ENCODE peak calls at places on chromosomes 12 and 14, in five cellular contexts. G is NCI-H1092 treated with DMSO at 0.1 percent for 48 hours, V is hypothalamus, A is brain microvascular endothelial cell, D is GM04504. L is an unnamed sample.

GRCh38 chr12:106309671-106310313 is 7.3 kb downstream of the TCP11L2 start:
- DNase-seq in A (peak), G (no peak), V (no peak), D (no peak), L (peak)

GRCh38 chr14:90398315-90398811 is 1.5 kb downstream of the CALM1 start:
- DNase-seq in V (no peak), G (peak), A (peak), D (no peak), L (no peak)

GRCh38 chr12:81896771-81897170 is 137.6 kb upstream of the PPFIA2 start:
- DNase-seq in A (peak), D (no peak), G (no peak), V (no peak), L (no peak)

GRCh38 chr12:1911598-1912575 is 6.6 kb downstream of the CACNA2D4 start:
- DNase-seq in D (no peak), G (peak), V (no peak), A (no peak), L (no peak)

GRCh38 chr12:64083285-64084210 is 138.5 kb downstream of the KICS2 start:
- DNase-seq in D (peak), G (no peak), V (no peak), A (peak), L (peak)

GRCh38 chr14:80387563-80387981 is 176.3 kb upstream of the DIO2 start:
- DNase-seq in G (no peak), V (peak), D (no peak), A (no peak), L (no peak)

GRCh38 chr14:85415015-85415712 is 114.8 kb upstream of the FLRT2 start:
- DNase-seq in G (no peak), V (no peak), D (peak), A (peak), L (peak)

GRCh38 chr14:75315143-75315542 is 36.5 kb downstream of the FOS start:
- DNase-seq in A (peak), V (no peak), D (no peak), G (peak), L (peak)

GRCh38 chr12:3152013-3152412 is 74.8 kb downstream of the TSPAN9 start:
- DNase-seq in G (peak), V (no peak), D (no peak), A (peak), L (no peak)

GRCh38 chr12:96392397-96392796 is 7.8 kb downstream of the CDK17 start:
- DNase-seq in G (no peak), V (no peak), D (no peak), A (no peak), L (no peak)

GRCh38 chr14:104370256-104370870 is 209.2 kb upstream of the C14orf180 start:
- DNase-seq in A (no peak), G (peak), D (no peak), V (no peak), L (no peak)

GRCh38 chr14:54175298-54175942 is 218.8 kb upstream of the BMP4 start:
- DNase-seq in A (peak), V (peak), D (peak), G (peak), L (peak)

GRCh38 chr14:51566831-51567582 is 84.7 kb upstream of the FRMD6 start:
- DNase-seq in D (no peak), A (no peak), G (no peak), V (no peak), L (no peak)

GRCh38 chr12:127809236-127809635 is 457.7 kb upstream of the TMEM132C start:
- DNase-seq in A (peak), G (no peak), D (peak), V (no peak), L (peak)

GRCh38 chr14:74510955-74511354 is 17.4 kb downstream of the ISCA2 start:
- DNase-seq in D (peak), A (no peak), V (no peak), G (no peak), L (no peak)

GRCh38 chr12:19382111-19382526 is 57.2 kb upstream of the AEBP2 start:
- DNase-seq in G (no peak), D (peak), A (peak), V (no peak), L (peak)

GRCh38 chr12:3107071-3107583 is 29.9 kb downstream of the TSPAN9 start:
- DNase-seq in D (no peak), V (no peak), G (no peak), A (peak), L (no peak)

GRCh38 chr14:93548102-93548843 is 117.5 kb downstream of the UNC79 start:
- DNase-seq in G (no peak), V (no peak), A (no peak), D (no peak), L (no peak)

GRCh38 chr12:109703684-109704083 is 9.9 kb upstream of the FAM222A start:
- DNase-seq in A (no peak), D (no peak), V (no peak), G (no peak), L (no peak)

L was measured in non-pigmented ciliary epithelial cell.